ENCODE peak calls at places on chromosomes 2 and 18, in nine cellular contexts. A is NCI-H1092; U is hepatic stellate cell; J is CD8-positive, alpha-beta memory T cell; Y is T follicular helper cell; H is IMR-90; O is astrocyte; W is PC-3; T is fibroblast of the aortic adventitia. V is an unnamed sample.

GRCh38 chr18:13532406-13533075 is 193.8 kb downstream of the FAM210A start:
- DNase-seq in A (no peak), U (no peak), J (no peak), Y (no peak), H (no peak), O (no peak), W (no peak), T (no peak), V (no peak)

GRCh38 chr2:240217431-240218301 is 77.2 kb upstream of the OTOS start:
- DNase-seq in A (no peak), U (no peak), J (no peak), Y (no peak), H (no peak), O (no peak), W (no peak), T (no peak), V (no peak)

GRCh38 chr18:31954349-31954748 is 11.4 kb upstream of the TRAPPC8 start:
- DNase-seq in A (no peak), U (no peak), J (no peak), Y (no peak), H (peak; percentile 10), O (peak; percentile 40), W (peak; percentile 44), T (peak; percentile 21), V (no peak)

GRCh38 chr18:32242395-32242794 is 52.6 kb downstream of the MEP1B start:
- DNase-seq in A (no peak), U (no peak), J (no peak), Y (no peak), H (no peak), O (no peak), W (no peak), T (no peak), V (no peak)

GRCh38 chr18:34760444-34760843 is 50.3 kb downstream of the DTNA start:
- DNase-seq in A (peak; percentile 20), U (no peak), J (no peak), Y (no peak), H (no peak), O (no peak), W (no peak), T (no peak), V (no peak)

GRCh38 chr18:250685-251084 is 17.2 kb downstream of the THOC1 start:
- DNase-seq in A (no peak), U (no peak), J (no peak), Y (no peak), H (peak; percentile 70), O (no peak), W (peak; percentile 71), T (no peak), V (no peak)

GRCh38 chr18:1102848-1103247 is 198.2 kb downstream of the ADCYAP1 start:
- DNase-seq in A (no peak), U (no peak), J (no peak), Y (no peak), H (no peak), O (no peak), W (no peak), T (no peak), V (no peak)

GRCh38 chr2:174764281-174765063 is at the start of gene CHRNA1:
- DNase-seq in A (peak; percentile 61), U (peak; percentile 60), J (no peak), Y (no peak), H (peak; percentile 84), O (peak; percentile 71), W (peak; percentile 63), T (no peak), V (no peak)

GRCh38 chr2:224865016-224865415 is 148.9 kb upstream of the CCDC195 start:
- DNase-seq in A (no peak), U (no peak), J (no peak), Y (no peak), H (no peak), O (peak; percentile 29), W (no peak), T (no peak), V (no peak)

GRCh38 chr18:76765649-76766048 is 56.7 kb upstream of the ZNF236 start:
- DNase-seq in A (peak; percentile 24), U (no peak), J (no peak), Y (no peak), H (no peak), O (no peak), W (peak; percentile 32), T (no peak), V (no peak)

GRCh38 chr2:229922449-229923386 is at the start of gene FBXO36:
- DNase-seq in A (peak; percentile 80), U (peak; percentile 65), J (no peak), Y (peak; percentile 82), H (peak; percentile 54), O (peak; percentile 44), W (peak; percentile 71), T (peak; percentile 48), V (peak; percentile 85)

GRCh38 chr2:54497738-54498680 is 41.9 kb downstream of the SPTBN1 start:
- DNase-seq in A (no peak), U (no peak), J (no peak), Y (no peak), H (peak; percentile 23), O (no peak), W (peak; percentile 20), T (peak; percentile 65), V (peak; percentile 47)

GRCh38 chr2:147384659-147385058 is 460.2 kb upstream of the ACVR2A start:
- DNase-seq in A (no peak), U (no peak), J (no peak), Y (no peak), H (no peak), O (no peak), W (no peak), T (no peak), V (no peak)

GRCh38 chr2:231068525-231069222 is 12.0 kb downstream of the PSMD1 start:
- DNase-seq in A (no peak), U (no peak), J (no peak), Y (no peak), H (peak; percentile 78), O (peak; percentile 55), W (peak; percentile 79), T (peak; percentile 53), V (no peak)

V was measured in endothelial cell.